ENCODE peak calls at places on chromosome 16, in nine cellular contexts. A is CD4-positive, alpha-beta memory T cell; X is kidney tubule cell; S is brain pericyte; Q is fibroblast of the conjunctiva; R is NCI-H1105; D is effector memory CD8-positive, alpha-beta T cell; V is posterior cingulate gyrus; Z is M059J. E is an unnamed sample.

GRCh38 chr16:13332713-13333255 is 431.4 kb downstream of the SHISA9 start:
- DNase-seq in A (no peak), X (no peak), S (no peak), Q (no peak), R (no peak), D (no peak), V (no peak), Z (no peak), E (no peak)

GRCh38 chr16:89330177-89330856 is 112.8 kb downstream of the ZNF778 start:
- DNase-seq in A (peak), X (peak), S (no peak), Q (no peak), R (peak), D (peak), V (peak), Z (peak), E (peak)

GRCh38 chr16:67339453-67339852 is 12.8 kb downstream of the LRRC36 start:
- DNase-seq in A (no peak), X (peak), S (no peak), Q (no peak), R (no peak), D (no peak), V (no peak), Z (peak), E (no peak)

GRCh38 chr16:51392651-51393187 is 241.6 kb upstream of the SALL1 start:
- DNase-seq in A (no peak), X (peak), S (peak), Q (peak), R (no peak), D (no peak), V (no peak), Z (peak), E (no peak)

GRCh38 chr16:30557397-30557949 is 701 bp downstream of the ZNF764 start:
- DNase-seq in A (peak), X (no peak), S (no peak), Q (no peak), R (no peak), D (no peak), V (peak), Z (no peak), E (no peak)

GRCh38 chr16:54933281-54934150 is 2.9 kb downstream of the IRX5 start:
- DNase-seq in A (no peak), X (peak), S (no peak), Q (no peak), R (no peak), D (no peak), V (no peak), Z (no peak), E (no peak)

GRCh38 chr16:67833035-67833417 is 9.1 kb upstream of the THAP11 start:
- DNase-seq in A (no peak), X (peak), S (no peak), Q (peak), R (no peak), D (no peak), V (no peak), Z (peak), E (no peak)

GRCh38 chr16:2335286-2335895 is 5.1 kb downstream of the ABCA3 start:
- DNase-seq in A (no peak), X (no peak), S (no peak), Q (no peak), R (no peak), D (no peak), V (no peak), Z (peak), E (peak)

GRCh38 chr16:55502801-55503366 is 6.0 kb upstream of the LPCAT2 start:
- DNase-seq in A (no peak), X (peak), S (peak), Q (peak), R (peak), D (no peak), V (peak), Z (peak), E (no peak)

E was measured in Jurkat, Clone E6-1.